ENCODE peak calls at places on chromosomes 1 and 21, in seven cellular contexts. T is CD8-positive, alpha-beta memory T cell; O is stomach; K is GM23248; Z is neuronal stem cell; X is psoas muscle; E is aorta. D is an unnamed sample.

GRCh38 chr1:53413175-53414001 is 45.8 kb upstream of the DMRTB1 start:
- DNase-seq in T (peak), O (no peak), K (peak), Z (no peak), X (no peak), E (no peak), D (no peak)

GRCh38 chr1:178539291-178539690 is 26.4 kb downstream of the TEX35 start:
- DNase-seq in T (no peak), O (no peak), K (no peak), Z (no peak), X (no peak), E (no peak), D (no peak)

GRCh38 chr1:243558556-243558955 is 291.5 kb downstream of the AKT3 start:
- DNase-seq in T (no peak), O (no peak), K (no peak), Z (no peak), X (no peak), E (no peak), D (no peak)

GRCh38 chr1:154479764-154480421 is 22.1 kb upstream of the TDRD10 start:
- DNase-seq in T (no peak), O (peak), K (peak), Z (peak), X (no peak), E (peak), D (peak)

GRCh38 chr1:70436617-70437236 is 25.7 kb downstream of the CTH start:
- DNase-seq in T (no peak), O (no peak), K (peak), Z (no peak), X (no peak), E (no peak), D (no peak)

GRCh38 chr1:175569117-175569743 is 174.2 kb downstream of the TNR start:
- DNase-seq in T (no peak), O (no peak), K (no peak), Z (no peak), X (no peak), E (no peak), D (no peak)

GRCh38 chr1:246569248-246570238 is 3.3 kb downstream of the CNST start:
- DNase-seq in T (no peak), O (no peak), K (peak), Z (no peak), X (no peak), E (no peak), D (no peak)

GRCh38 chr1:203428981-203429599 is 46.5 kb upstream of the PRELP start:
- DNase-seq in T (no peak), O (peak), K (no peak), Z (no peak), X (no peak), E (no peak), D (no peak)

GRCh38 chr1:160797163-160797797 is 1.3 kb downstream of the LY9 start:
- DNase-seq in T (no peak), O (no peak), K (no peak), Z (no peak), X (no peak), E (no peak), D (no peak)

GRCh38 chr1:27863552-27863943 is 8.8 kb upstream of the THEMIS2 start:
- DNase-seq in T (no peak), O (no peak), K (no peak), Z (no peak), X (no peak), E (no peak), D (no peak)

GRCh38 chr1:152110860-152111514 is 4.3 kb downstream of the TCHH start:
- DNase-seq in T (no peak), O (no peak), K (peak), Z (peak), X (no peak), E (peak), D (peak)

GRCh38 chr1:21691739-21692138 is 22.6 kb upstream of the RAP1GAP start:
- DNase-seq in T (no peak), O (no peak), K (no peak), Z (no peak), X (no peak), E (no peak), D (no peak)

GRCh38 chr1:121516279-121516967 is 331.6 kb downstream of the SRGAP2C start:
- DNase-seq in T (peak), O (no peak), K (no peak), Z (no peak), X (no peak), E (peak), D (no peak)

GRCh38 chr1:226708967-226709396 is 30.1 kb downstream of the ITPKB start:
- DNase-seq in T (no peak), O (no peak), K (peak), Z (no peak), X (no peak), E (no peak), D (no peak)

GRCh38 chr1:182633657-182634281 is 29.6 kb upstream of the RGS16 start:
- DNase-seq in T (no peak), O (no peak), K (no peak), Z (no peak), X (no peak), E (no peak), D (no peak)

GRCh38 chr1:17520041-17520440 is 19.5 kb upstream of the ARHGEF10L start:
- DNase-seq in T (no peak), O (peak), K (no peak), Z (no peak), X (no peak), E (no peak), D (peak)

GRCh38 chr1:66676616-66677298 is 75.5 kb upstream of the DYNLT5 start:
- DNase-seq in T (no peak), O (no peak), K (peak), Z (no peak), X (no peak), E (no peak), D (no peak)

GRCh38 chr1:239803666-239804228 is 287.9 kb upstream of the FMN2 start:
- DNase-seq in T (no peak), O (no peak), K (no peak), Z (no peak), X (no peak), E (no peak), D (no peak)

GRCh38 chr1:219812491-219813221 is 115.7 kb downstream of the SLC30A10 start:
- DNase-seq in T (no peak), O (no peak), K (peak), Z (peak), X (no peak), E (no peak), D (no peak)

GRCh38 chr1:84735483-84735882 is 45.2 kb upstream of the SSX2IP start:
- DNase-seq in T (no peak), O (no peak), K (peak), Z (no peak), X (no peak), E (no peak), D (no peak)
- H3K27ac ChIP-seq in T (no peak), O (no peak), K (no peak), Z (no peak), X (no peak), E (no peak), D (no peak)

DNA sequence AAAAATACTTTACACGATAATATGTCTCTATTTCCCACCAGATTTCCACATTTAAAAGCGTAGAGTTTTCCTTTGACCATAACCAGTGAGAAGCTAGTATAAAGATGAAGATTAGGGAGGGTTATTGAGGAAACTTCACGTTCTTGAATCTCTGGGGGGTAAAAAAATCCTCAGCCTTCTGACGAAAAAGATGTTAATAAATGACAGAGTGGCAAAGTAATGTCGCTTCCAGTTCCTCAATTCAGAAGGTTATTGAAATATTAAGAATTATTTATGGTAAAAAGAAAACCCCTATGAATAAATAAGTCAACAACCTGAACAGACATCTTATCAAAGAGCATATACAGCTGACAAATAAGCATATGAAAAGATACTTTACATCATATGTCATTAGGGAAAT is 241.0 kb downstream of the GPATCH2 start:
- DNase-seq in T (no peak), O (no peak), K (no peak), Z (no peak), X (no peak), E (no peak), D (no peak)
- H3K4me3 ChIP-seq in T (no peak), O (no peak), K (no peak), Z (no peak), X (no peak), E (no peak), D (no peak)

DNA sequence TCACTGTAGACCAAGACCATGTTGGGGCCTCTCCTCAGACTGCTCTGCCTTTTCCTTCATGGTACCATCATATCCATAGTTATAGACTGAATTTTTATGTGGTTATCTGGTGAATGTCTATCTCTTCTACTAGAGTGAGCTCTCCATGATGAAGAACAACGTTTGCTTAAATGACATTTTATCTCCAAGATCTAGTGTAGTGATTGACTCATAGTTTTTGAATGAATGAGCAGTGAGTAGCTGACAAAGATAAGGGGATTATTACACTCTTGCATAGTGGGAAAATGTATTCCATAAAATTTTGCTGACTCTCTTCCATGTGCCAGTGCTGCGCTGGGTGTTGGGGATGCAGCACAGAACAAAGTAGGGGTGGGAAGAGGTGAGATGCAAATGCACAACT is 147.7 kb downstream of the TGFB2 start:
- DNase-seq in T (no peak), O (no peak), K (no peak), Z (no peak), X (no peak), E (no peak), D (no peak)
- H3K27ac ChIP-seq in T (no peak), O (no peak), K (no peak), Z (peak), X (no peak), E (no peak), D (no peak)

DNA sequence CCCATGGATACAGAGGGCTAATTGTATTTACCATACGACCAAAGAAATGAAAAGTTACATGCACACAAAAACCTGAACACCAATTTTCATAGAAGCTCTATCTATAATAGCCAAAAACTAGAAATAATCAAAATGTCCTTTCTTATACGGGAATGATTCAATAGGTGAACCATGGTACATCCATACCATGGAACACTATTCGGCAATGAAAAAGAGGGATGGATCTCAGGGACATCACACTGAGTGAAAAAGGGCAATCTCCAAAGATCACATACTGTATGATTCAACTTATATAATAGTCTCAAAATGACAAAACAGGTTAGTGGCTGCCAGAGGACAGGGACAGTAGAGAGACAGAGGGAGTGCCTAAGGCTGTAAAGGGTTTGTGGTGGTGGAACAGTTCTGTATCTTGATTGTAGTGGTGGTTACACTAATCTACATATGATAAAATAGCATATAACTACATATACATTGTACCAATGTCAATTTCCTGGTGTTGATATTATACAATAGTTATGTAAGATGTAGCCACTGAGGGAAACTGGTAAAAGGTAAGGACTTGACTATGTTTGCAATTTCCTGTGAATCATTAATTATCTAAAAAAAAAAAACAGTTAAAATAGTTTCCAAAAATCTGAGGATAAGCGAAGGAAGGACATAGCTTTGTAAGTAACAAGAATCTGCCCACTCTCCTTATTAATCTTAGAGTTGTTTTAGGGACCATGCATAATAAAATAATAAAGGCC is 3.7 kb downstream of the RSBN1 start:
- DNase-seq in T (no peak), O (no peak), K (peak), Z (no peak), X (no peak), E (no peak), D (no peak)
- H3K4me3 ChIP-seq in T (no peak), O (no peak), K (peak), Z (no peak), X (peak), E (no peak), D (no peak)

DNA sequence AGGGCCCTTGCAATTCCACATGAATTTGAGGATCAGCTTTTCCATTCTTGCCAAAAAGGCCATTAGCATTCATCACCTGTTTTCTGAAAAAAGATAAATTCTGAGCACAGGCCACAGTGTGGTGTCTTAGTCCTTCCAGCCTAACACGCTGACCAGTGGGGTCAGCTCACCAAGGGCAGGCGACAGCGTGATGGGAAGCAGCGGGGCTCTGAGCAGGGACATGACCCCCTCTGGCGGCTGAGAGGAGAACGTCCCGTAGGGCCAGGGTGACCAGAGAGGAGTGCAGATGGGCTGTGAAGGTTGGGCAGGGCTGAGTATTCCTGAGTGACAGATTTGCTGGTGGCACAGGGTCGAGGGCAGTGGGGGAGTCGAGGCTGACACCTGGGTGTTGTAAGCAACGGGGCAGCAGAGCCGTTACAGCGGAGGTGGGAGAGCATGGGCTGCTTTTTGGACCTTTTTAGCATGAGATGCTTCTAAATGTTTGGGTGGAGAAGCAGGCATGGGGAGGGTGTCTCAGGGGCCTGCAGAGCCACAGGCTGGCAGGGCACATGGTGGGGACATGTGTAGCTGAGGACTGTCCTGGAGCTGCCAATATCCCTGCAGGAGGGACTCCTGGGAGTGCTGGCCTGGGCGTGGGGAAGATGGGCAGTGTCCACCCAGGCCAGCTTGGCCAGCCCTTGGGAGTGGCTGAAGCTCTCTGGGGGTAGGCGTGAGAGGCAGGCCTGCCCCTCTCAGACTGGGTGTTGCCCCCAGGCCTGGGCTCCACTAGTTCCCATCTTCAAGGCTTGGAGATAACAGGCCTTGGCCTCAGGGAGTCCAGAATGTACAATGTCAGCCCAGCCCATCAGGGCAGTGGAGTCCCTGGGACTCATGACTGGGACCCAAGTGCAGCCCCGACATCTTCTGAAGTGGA is 8.6 kb upstream of the CALML6 start:
- DNase-seq in T (peak), O (peak), K (peak), Z (peak), X (peak), E (peak), D (peak)
- H3K27ac ChIP-seq in T (no peak), O (no peak), K (peak), Z (no peak), X (peak), E (no peak), D (no peak)

GRCh38 chr21:42461185-42461520 is 34.9 kb downstream of the RSPH1 start:
- DNase-seq in T (no peak), O (no peak), K (no peak), Z (no peak), X (no peak), E (no peak), D (no peak)

GRCh38 chr21:42459065-42459430 is 37.0 kb downstream of the RSPH1 start:
- DNase-seq in T (no peak), O (no peak), K (no peak), Z (no peak), X (no peak), E (no peak), D (no peak)

GRCh38 chr21:42461881-42462877 is 33.8 kb downstream of the RSPH1 start:
- DNase-seq in T (no peak), O (peak), K (no peak), Z (no peak), X (no peak), E (no peak), D (peak)

GRCh38 chr21:42459583-42460215 is 36.3 kb downstream of the RSPH1 start:
- DNase-seq in T (no peak), O (no peak), K (no peak), Z (no peak), X (no peak), E (no peak), D (no peak)

DNA sequence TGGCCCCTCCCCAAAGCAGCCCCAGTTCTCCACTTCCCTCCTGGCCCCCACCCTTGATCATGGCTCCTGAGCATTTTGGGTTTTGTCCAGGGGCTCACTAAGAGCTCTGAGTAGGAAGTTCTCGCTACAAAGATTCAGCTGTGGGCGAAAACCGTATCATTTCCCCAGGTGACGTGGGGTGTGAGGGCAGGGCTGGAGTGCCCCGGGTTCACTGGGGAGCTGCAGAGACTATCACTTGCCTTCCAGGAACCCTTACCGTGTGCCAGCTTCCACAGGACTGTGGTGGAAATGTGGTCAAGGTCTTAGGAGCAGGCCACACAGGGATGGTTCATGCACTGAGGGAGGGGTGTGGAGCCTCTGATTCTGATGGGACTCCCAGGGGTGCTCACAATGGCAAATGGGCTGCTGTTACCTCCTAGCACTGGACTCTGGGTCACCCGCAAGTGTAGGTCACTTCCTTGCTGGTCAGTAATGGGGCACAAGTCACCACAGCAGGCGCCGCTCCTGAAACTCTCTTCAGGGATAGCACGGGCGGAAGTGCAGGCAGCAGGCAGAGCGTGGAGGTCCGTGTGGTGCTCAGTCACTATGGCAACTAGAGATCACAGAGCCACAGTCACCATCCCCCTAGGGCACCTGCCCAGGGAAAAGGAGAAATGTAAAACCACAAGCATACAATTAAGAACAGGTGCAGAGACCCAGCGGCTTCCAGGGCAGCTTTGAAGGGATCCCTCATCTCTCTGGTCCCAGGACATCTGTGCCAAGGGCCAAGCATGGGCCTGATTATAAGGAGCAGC is 35.4 kb downstream of the RSPH1 start:
- DNase-seq in T (no peak), O (no peak), K (no peak), Z (no peak), X (peak), E (no peak), D (no peak)
- H3K4me3 ChIP-seq in T (no peak), O (no peak), K (no peak), Z (no peak), X (no peak), E (no peak), D (no peak)

DNA sequence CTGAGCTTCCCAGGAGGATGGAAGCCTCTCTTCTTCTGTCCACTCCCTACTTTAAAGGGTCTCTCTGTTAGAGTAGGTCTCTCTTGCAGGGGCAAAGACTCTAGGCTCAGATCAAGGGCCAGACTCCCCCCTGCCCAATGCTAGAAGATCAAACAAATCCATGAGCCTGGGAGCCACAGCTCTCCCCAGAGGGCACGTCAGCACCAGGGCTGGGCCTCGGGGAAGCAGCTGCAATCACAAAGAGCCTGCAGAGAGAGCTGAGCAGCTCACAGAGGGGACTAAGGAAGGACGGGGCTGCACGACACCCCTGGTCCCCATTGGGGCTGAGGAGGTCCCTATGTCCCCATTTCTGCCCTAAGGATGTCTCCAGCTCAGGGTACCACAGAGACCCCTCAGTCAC is 3.9 kb downstream of the CNTN2 start:
- DNase-seq in T (no peak), O (no peak), K (no peak), Z (no peak), X (no peak), E (no peak), D (no peak)
- H3K27ac ChIP-seq in T (no peak), O (no peak), K (no peak), Z (no peak), X (no peak), E (no peak), D (no peak)

D was measured in pancreas.